ENCODE peak calls at places on chromosome 16, in ten cellular contexts. F is stomach, P is IMR-90, T is esophagus squamous epithelium, H is ovary, V is tibial nerve, I is gastrocnemius medialis, Z is heart left ventricle, M is sigmoid colon, X is Peyer's patch. E is an unnamed sample.
A peak's percentile ranks its signal among the peaks of the same experiment; 100 is the strongest.

GRCh38 chr16:75108792-75109731 is 7.5 kb downstream of the LDHD start:
- DNase-seq in F (peak; percentile 94), P (peak; percentile 96), T (peak; percentile 32), H (peak; percentile 90), V (peak; percentile 48), I (peak; percentile 86), Z (peak; percentile 85), M (peak; percentile 97), X (peak; percentile 79), E (peak; percentile 84)

GRCh38 chr16:77556203-77556602 is 121.4 kb upstream of the ADAMTS18 start:
- DNase-seq in F (no peak), P (no peak), T (no peak), H (no peak), V (no peak), I (no peak), Z (no peak), M (no peak), X (no peak), E (no peak)

GRCh38 chr16:81821422-81822128 is 42.5 kb downstream of the PLCG2 start:
- DNase-seq in F (no peak), P (no peak), T (no peak), H (no peak), V (no peak), I (no peak), Z (no peak), M (no peak), X (no peak), E (no peak)

GRCh38 chr16:86479419-86479818 is 30.9 kb upstream of the FOXF1 start:
- DNase-seq in F (no peak), P (peak; percentile 64), T (no peak), H (no peak), V (no peak), I (no peak), Z (no peak), M (peak; percentile 74), X (no peak), E (no peak)

GRCh38 chr16:24523569-24523968 is 15.8 kb upstream of the RBBP6 start:
- DNase-seq in F (no peak), P (no peak), T (no peak), H (no peak), V (no peak), I (no peak), Z (no peak), M (no peak), X (no peak), E (no peak)

GRCh38 chr16:30185683-30186421 is 2.5 kb downstream of the CORO1A start:
- DNase-seq in F (peak; percentile 63), P (no peak), T (no peak), H (no peak), V (no peak), I (no peak), Z (peak; percentile 41), M (peak; percentile 74), X (peak; percentile 59), E (no peak)

GRCh38 chr16:28010671-28011070 is 52.8 kb downstream of the GSG1L start:
- DNase-seq in F (no peak), P (peak; percentile 4), T (no peak), H (no peak), V (no peak), I (no peak), Z (no peak), M (no peak), X (no peak), E (no peak)

GRCh38 chr16:70675851-70676513 is 9.9 kb downstream of the MTSS2 start:
- DNase-seq in F (no peak), P (no peak), T (no peak), H (peak; percentile 14), V (no peak), I (no peak), Z (peak; percentile 13), M (peak; percentile 71), X (no peak), E (no peak)

DNA sequence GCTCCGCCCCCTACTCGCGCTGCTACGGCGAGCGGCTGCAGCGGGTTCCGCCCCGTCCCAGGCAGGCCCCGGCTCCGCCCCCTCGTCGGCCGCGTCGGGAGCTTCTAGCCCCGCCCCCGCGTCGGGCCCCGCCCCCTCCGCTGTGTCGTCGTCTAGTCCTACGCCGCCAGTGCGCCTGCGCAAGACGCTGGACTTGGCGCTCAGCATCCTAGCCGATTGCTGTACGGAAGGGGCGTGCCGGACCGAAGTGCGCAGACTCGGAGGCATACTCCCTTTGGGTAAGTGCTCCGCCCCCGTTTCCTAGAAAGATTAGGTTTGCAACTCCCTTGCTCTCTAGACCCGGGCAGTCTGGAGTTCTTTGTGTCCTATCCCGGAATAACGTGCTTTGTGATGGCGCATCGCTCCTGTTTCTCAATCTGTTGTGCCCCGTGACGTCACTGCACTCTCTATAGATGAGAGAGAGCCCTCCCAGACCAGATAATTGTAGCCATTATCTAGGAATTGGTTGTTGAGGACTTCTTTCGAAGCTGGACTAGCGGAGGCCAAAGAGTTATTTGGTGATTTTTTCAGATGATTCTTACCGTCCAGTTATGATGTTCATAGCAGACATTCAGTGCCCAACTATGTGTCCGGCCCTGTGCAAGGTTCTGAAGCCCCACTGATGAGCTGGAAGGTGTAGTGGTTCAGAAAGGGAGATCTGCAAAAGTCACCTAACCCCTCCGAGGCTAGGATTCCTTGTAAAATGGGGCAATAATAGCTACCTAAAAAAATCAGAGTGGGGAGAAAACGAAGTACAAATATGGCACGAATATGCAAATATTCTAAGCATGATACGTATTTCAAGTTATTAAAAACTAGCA is 651 bp downstream of the ARMC5 start:
- DNase-seq in F (peak; percentile 100), P (peak; percentile 99), T (peak; percentile 95), H (peak; percentile 100), V (peak; percentile 99), I (peak; percentile 100), Z (peak; percentile 100), M (peak; percentile 100), X (peak; percentile 100), E (peak; percentile 99)
- TF ChIP-seq POLR2A in F (no peak), P (no peak), T (no peak), H (no peak), V (no peak), I (no peak), Z (no peak), M (no peak), X (peak; percentile 10), E (peak; percentile 61)

GRCh38 chr16:8682551-8683259 is 8.3 kb downstream of the ABAT start:
- DNase-seq in F (no peak), P (no peak), T (no peak), H (no peak), V (no peak), I (no peak), Z (no peak), M (no peak), X (no peak), E (no peak)
- TF ChIP-seq POLR2A in F (no peak), P (no peak), T (no peak), H (no peak), V (no peak), I (no peak), Z (no peak), M (no peak), X (no peak), E (no peak)

GRCh38 chr16:57381791-57382534 is 9.7 kb downstream of the CX3CL1 start:
- DNase-seq in F (no peak), P (no peak), T (no peak), H (no peak), V (no peak), I (no peak), Z (no peak), M (no peak), X (no peak), E (no peak)

GRCh38 chr16:57385083-57385482 is 12.8 kb downstream of the CX3CL1 start:
- DNase-seq in F (no peak), P (no peak), T (no peak), H (no peak), V (no peak), I (no peak), Z (no peak), M (no peak), X (no peak), E (no peak)

GRCh38 chr16:57384248-57385070 is 12.2 kb downstream of the CX3CL1 start:
- DNase-seq in F (no peak), P (no peak), T (no peak), H (no peak), V (no peak), I (no peak), Z (no peak), M (no peak), X (peak; percentile 62), E (no peak)

GRCh38 chr16:57382535-57383275 is 10.4 kb downstream of the CX3CL1 start:
- DNase-seq in F (no peak), P (no peak), T (no peak), H (no peak), V (no peak), I (no peak), Z (no peak), M (no peak), X (no peak), E (no peak)

GRCh38 chr16:57383276-57384247 is 11.3 kb downstream of the CX3CL1 start:
- DNase-seq in F (no peak), P (peak; percentile 36), T (no peak), H (no peak), V (no peak), I (no peak), Z (no peak), M (no peak), X (no peak), E (peak; percentile 59)
- TF ChIP-seq POLR2A in F (no peak), P (no peak), T (no peak), H (no peak), V (no peak), I (no peak), Z (no peak), M (no peak), X (no peak), E (no peak)

DNA sequence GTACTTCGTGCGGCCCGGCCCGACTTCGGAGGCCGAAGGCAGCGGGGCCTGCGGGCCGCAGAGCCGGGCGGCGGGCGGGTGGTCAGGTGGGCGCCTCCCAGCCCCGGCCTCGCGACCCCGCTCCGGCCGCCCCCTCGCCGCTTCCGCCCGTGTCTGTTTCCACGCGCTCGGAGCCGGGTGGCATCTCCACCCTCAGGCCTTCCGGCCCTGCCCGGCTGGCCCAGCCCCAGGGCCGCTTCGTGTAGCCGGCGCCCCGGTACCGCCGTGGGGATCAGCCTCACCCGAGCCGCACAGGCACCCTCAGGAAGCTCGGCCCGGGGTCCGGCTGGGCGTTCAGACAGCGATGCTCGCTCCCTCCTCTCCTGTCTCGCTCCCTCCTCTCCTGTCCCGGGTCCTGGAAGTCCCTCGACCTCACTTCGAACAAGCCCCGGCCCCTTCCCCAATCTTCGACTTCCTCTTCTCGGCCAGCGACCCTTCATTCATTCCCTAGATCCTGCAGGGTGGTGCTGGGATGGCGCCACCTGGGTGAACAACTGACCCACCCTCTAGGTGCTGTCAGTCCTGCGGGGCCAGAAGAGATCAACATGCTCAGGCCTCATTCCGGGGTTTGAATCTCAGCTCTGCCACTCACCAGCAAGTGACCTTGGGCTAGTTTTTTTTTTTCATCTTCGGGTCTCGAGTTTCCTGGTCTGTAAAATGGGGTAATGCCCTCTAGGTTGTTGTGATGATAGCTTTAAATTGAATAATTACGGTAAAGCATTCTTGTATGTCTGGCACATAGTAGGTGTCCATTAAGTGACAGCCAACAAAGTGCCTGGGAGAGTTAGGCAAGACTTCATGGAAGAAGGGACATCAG is 611 bp downstream of the VPS4A start:
- DNase-seq in F (peak; percentile 40), P (no peak), T (no peak), H (no peak), V (no peak), I (no peak), Z (peak; percentile 34), M (peak; percentile 72), X (no peak), E (peak; percentile 67)
- TF ChIP-seq POLR2A in F (no peak), P (peak; percentile 10), T (no peak), H (no peak), V (no peak), I (no peak), Z (peak; percentile 4), M (no peak), X (no peak), E (no peak)

E was measured in erythroblast.